ENCODE peak calls at places on chromosomes 1 and 21, in six cellular contexts. T is cardiac muscle cell, P is psoas muscle, Z is dorsolateral prefrontal cortex, B is body of pancreas, Y is DND-41. D is an unnamed sample.

GRCh38 chr1:7754234-7754633 is 16.9 kb upstream of the VAMP3 start:
- DNase-seq in Y (no peak), Z (no peak), B (no peak), T (no peak), P (no peak), D (no peak)

GRCh38 chr1:24391882-24392603 is 21.5 kb downstream of the STPG1 start:
- DNase-seq in Y (peak), T (peak), B (peak), P (peak), Z (peak), D (peak)

GRCh38 chr1:6753320-6754140 is 31.7 kb upstream of the CAMTA1 start:
- DNase-seq in P (no peak), T (no peak), Z (no peak), B (no peak), Y (no peak), D (no peak)

GRCh38 chr1:239545466-239545865 is 159.1 kb downstream of the CHRM3 start:
- DNase-seq in Y (no peak), P (no peak), T (peak), B (no peak), Z (no peak), D (no peak)

GRCh38 chr1:150888727-150889126 is 1.8 kb downstream of the CTXND2 start:
- DNase-seq in B (no peak), Y (no peak), Z (no peak), T (no peak), P (no peak), D (no peak)

GRCh38 chr1:192263436-192263835 is 53.4 kb upstream of the RGS21 start:
- DNase-seq in Y (no peak), B (no peak), P (no peak), Z (no peak), T (peak), D (peak)

GRCh38 chr21:33885158-33885514 is 30.5 kb downstream of the ATP5PO start:
- DNase-seq in T (no peak), Y (no peak), P (no peak), B (no peak), Z (no peak), D (no peak)

GRCh38 chr1:186841599-186841998 is 12.8 kb downstream of the PLA2G4A start:
- DNase-seq in T (peak), Z (no peak), Y (no peak), B (no peak), P (no peak), D (no peak)

GRCh38 chr1:154707901-154708514 is 100.0 kb upstream of the ADAR start:
- DNase-seq in B (no peak), T (no peak), P (no peak), Z (no peak), Y (no peak), D (no peak)

GRCh38 chr1:207883660-207884245 is 27.2 kb downstream of the CD34 start:
- DNase-seq in P (no peak), B (no peak), Z (no peak), Y (no peak), T (no peak), D (no peak)

GRCh38 chr1:63317814-63318156 is 4.6 kb upstream of the FOXD3 start:
- DNase-seq in P (no peak), Z (no peak), T (no peak), Y (no peak), B (no peak), D (no peak)
- H3K4me3 ChIP-seq in P (peak), Z (no peak), T (peak), Y (no peak), B (no peak), D (no peak)

GRCh38 chr1:163834778-163835177 is 513.0 kb downstream of the NUF2 start:
- DNase-seq in P (no peak), T (no peak), B (no peak), Y (no peak), Z (no peak), D (no peak)

DNA sequence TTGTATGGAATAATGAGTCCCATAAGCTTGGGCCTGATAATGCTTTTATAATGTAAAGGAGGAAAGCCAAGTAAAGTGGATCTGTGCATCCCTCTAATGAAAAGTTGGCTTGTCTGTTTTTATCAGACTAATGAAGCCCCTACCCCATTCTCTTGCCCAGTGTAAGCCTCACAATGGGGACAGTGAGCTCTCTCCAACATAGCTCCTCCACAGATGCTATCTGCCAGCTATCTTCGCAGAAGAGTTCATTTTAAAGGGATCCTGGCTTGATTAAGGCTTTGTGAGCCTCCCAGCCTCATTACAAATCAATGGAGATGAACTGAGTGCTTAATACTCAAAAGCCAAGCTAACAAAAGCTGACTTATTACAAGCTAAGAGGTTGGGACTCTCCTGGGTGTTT is 514.7 kb downstream of the NUF2 start:
- DNase-seq in Z (no peak), T (no peak), P (no peak), B (no peak), Y (no peak), D (no peak)
- H3K4me3 ChIP-seq in Z (no peak), T (no peak), P (no peak), B (no peak), Y (no peak), D (no peak)

DNA sequence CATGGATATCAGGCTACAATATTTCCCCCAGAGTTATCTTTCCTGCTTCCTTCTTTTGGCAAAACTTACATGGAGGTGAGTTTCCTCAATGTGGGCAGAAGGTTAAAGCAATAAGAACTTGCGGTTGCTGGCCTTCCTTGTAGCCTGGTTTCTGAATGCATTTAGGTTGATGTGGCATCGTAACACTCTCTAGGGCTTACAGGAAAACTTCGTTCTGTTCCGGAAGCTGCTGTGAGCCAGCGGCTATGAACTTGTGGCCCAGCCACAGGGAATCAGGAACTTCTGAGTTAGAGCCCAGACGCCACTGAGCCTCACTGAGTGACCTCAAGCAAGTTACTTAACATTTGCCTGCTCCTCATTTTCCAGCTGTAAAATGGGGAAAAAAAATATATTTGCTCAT is 623.4 kb upstream of the ADAMTS5 start:
- DNase-seq in Y (no peak), P (peak), T (peak), B (no peak), Z (no peak), D (peak)
- H3K4me3 ChIP-seq in Y (no peak), P (no peak), T (no peak), B (no peak), Z (no peak), D (no peak)

GRCh38 chr1:28885982-28886730 is 28.2 kb upstream of the EPB41 start:
- DNase-seq in T (no peak), Z (no peak), B (no peak), Y (no peak), P (no peak), D (no peak)
- H3K4me3 ChIP-seq in T (peak), Z (peak), B (no peak), Y (peak), P (peak), D (no peak)

DNA sequence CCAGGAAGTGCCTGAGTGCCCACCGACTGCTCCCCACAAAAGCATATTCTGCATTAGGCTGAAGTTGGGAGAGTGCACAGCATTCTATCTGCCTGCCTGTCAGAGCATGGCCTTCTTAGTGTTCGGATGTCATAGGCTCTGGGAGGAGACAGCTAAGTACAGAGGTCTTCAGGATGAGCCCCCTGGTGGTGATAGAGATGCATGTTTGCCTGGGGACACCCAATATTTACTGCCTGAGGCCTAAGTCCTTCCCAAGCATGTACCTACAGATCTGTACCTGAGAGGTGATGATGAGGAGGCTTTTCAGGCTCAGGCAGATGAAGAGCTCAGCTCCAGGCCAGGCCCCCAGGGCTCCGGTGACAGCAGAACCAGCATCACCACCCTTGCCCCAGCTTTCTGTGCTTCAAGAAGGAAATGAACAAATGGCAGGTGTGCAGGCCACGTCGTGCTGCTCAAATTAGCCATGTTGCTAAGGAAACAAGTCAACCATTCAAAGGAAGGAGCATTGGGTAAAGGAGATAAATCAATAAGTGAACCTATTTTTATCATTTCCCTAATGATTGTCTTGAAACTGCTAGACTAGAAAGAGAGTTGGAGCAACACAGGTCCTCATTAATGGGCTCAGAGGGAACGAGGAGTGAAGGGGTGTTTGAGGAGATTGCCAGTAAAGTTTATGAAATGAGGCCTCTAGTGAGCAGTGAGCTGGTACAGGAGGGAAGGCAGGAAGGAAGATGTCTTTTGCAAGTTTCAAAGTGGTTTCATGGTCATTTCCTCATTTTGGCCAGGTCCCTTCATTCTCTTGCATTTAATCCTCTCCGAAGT is 21.2 kb downstream of the CACNA1E start:
- DNase-seq in T (peak), Z (no peak), P (no peak), B (no peak), Y (peak), D (no peak)
- H3K4me3 ChIP-seq in T (no peak), Z (no peak), P (no peak), B (no peak), Y (no peak), D (no peak)

GRCh38 chr1:2880812-2881295 is 79.4 kb upstream of the TTC34 start:
- DNase-seq in T (no peak), Z (no peak), Y (no peak), B (no peak), P (no peak), D (no peak)

GRCh38 chr1:2881556-2881955 is 80.1 kb upstream of the TTC34 start:
- DNase-seq in Y (no peak), B (no peak), P (no peak), Z (no peak), T (no peak), D (no peak)

GRCh38 chr1:2879591-2879990 is 78.1 kb upstream of the TTC34 start:
- DNase-seq in P (no peak), B (no peak), T (no peak), Y (no peak), Z (no peak), D (no peak)

GRCh38 chr1:2879026-2879425 is 77.5 kb upstream of the TTC34 start:
- DNase-seq in Y (no peak), T (no peak), P (no peak), Z (no peak), B (no peak), D (no peak)

GRCh38 chr1:2880086-2880485 is 78.6 kb upstream of the TTC34 start:
- DNase-seq in Z (no peak), T (no peak), P (no peak), Y (no peak), B (no peak), D (no peak)
- H3K4me3 ChIP-seq in Z (no peak), T (no peak), P (no peak), Y (no peak), B (no peak), D (no peak)

GRCh38 chr1:230852959-230853358 is 15.4 kb downstream of the C1orf198 start:
- DNase-seq in P (no peak), Z (no peak), Y (no peak), B (no peak), T (no peak), D (no peak)

GRCh38 chr1:230848235-230848634 is 20.1 kb downstream of the C1orf198 start:
- DNase-seq in Z (no peak), T (no peak), B (no peak), P (no peak), Y (no peak), D (no peak)

GRCh38 chr1:230849451-230850194 is 18.7 kb downstream of the C1orf198 start:
- DNase-seq in P (peak), B (peak), T (peak), Z (no peak), Y (no peak), D (peak)

GRCh38 chr1:230851291-230851691 is 17.0 kb downstream of the C1orf198 start:
- DNase-seq in Z (no peak), P (no peak), B (no peak), T (peak), Y (no peak), D (peak)

DNA sequence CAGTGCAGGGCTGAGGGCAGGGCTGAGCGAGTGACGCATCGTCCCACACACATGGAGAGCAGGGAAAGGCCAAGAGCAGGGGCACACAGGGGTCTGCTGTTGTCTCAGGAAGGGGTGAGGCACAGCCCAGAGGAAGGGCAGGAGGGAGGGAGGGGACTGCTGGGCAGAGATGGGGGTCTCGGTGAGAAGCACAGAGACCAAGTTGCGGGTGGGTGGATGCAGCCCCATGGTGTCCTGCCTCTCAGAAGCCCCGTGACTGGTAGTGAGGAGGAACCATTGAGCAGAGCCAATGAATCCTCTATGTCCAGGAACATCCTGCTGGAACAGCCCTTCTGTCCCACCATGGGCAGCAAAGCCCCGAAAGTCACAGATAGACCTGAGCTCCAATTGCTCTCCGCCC is 17.8 kb downstream of the C1orf198 start:
- DNase-seq in P (no peak), Z (no peak), T (no peak), B (no peak), Y (no peak), D (no peak)
- H3K4me3 ChIP-seq in P (no peak), Z (no peak), T (no peak), B (no peak), Y (no peak), D (no peak)